ENCODE peak calls at places on chromosomes 12 and 14, in seven cellular contexts. S is mammary epithelial cell, Z is lower lobe of right lung, A is pancreas, I is body of pancreas, D is psoas muscle, O is Panc1. E is an unnamed sample. For H3K9me3, the result is how much of the 10 kb centered on the place peaks cover.

GRCh38 chr12:126076515-126076914 is 1011.3 kb downstream of the AACS start:
- DNase-seq in S (no peak), Z (no peak), A (no peak), I (no peak), D (no peak), O (no peak), E (no peak)

GRCh38 chr14:54086780-54087179 is 130.2 kb upstream of the BMP4 start:
- DNase-seq in S (no peak), Z (no peak), A (no peak), I (no peak), D (no peak), O (no peak), E (no peak)

GRCh38 chr14:95328876-95329503 is 9.3 kb upstream of the CLMN start:
- DNase-seq in S (peak), Z (no peak), A (no peak), I (no peak), D (no peak), O (no peak), E (no peak)

GRCh38 chr14:102575479-102576428 is 16.7 kb upstream of the RCOR1 start:
- DNase-seq in S (no peak), Z (no peak), A (no peak), I (no peak), D (no peak), O (no peak), E (no peak)

GRCh38 chr14:37428954-37429353 is 166.1 kb downstream of the FOXA1 start:
- DNase-seq in S (peak), Z (no peak), A (no peak), I (no peak), D (no peak), O (no peak), E (no peak)

GRCh38 chr12:101498252-101498651 is 23.1 kb downstream of the SPIC start:
- DNase-seq in S (no peak), Z (no peak), A (no peak), I (no peak), D (no peak), O (no peak), E (no peak)

GRCh38 chr14:81455344-81455743 is 55.2 kb upstream of the STON2 start:
- DNase-seq in S (no peak), Z (no peak), A (no peak), I (no peak), D (no peak), O (no peak), E (no peak)

GRCh38 chr12:45289245-45290217 is 73.6 kb downstream of the ANO6 start:
- DNase-seq in S (no peak), Z (no peak), A (no peak), I (no peak), D (no peak), O (no peak), E (no peak)

GRCh38 chr14:55327179-55327578 is 56.0 kb downstream of the FBXO34 start:
- DNase-seq in S (no peak), Z (no peak), A (no peak), I (no peak), D (no peak), O (no peak), E (no peak)

GRCh38 chr14:55194656-55195355 is 3.4 kb upstream of the DLGAP5 start:
- DNase-seq in S (no peak), Z (no peak), A (no peak), I (no peak), D (no peak), O (no peak), E (no peak)

GRCh38 chr12:20268121-20268732 is 100.1 kb upstream of the PDE3A start:
- DNase-seq in S (no peak), Z (no peak), A (no peak), I (no peak), D (no peak), O (no peak), E (no peak)

GRCh38 chr14:56202256-56202655 is 84.0 kb downstream of the PELI2 start:
- DNase-seq in S (no peak), Z (no peak), A (no peak), I (no peak), D (no peak), O (no peak), E (no peak)

GRCh38 chr12:116096874-116097273 is 180.6 kb downstream of the MED13L start:
- DNase-seq in S (no peak), Z (no peak), A (no peak), I (no peak), D (no peak), O (no peak), E (no peak)

GRCh38 chr14:75040959-75041358 is 10.3 kb downstream of the MLH3 start:
- DNase-seq in S (no peak), Z (no peak), A (no peak), I (no peak), D (no peak), O (no peak), E (no peak)

GRCh38 chr12:8950287-8950574 is 786 bp upstream of the M6PR start:
- DNase-seq in S (no peak), Z (no peak), A (no peak), I (no peak), D (no peak), O (no peak), E (no peak)

GRCh38 chr14:21105095-21105494 is 4.2 kb downstream of the TMEM253 start:
- DNase-seq in S (no peak), Z (no peak), A (no peak), I (no peak), D (no peak), O (no peak), E (no peak)

GRCh38 chr12:11555743-11556625 is 93.5 kb upstream of the ETV6 start:
- DNase-seq in S (no peak), Z (no peak), A (no peak), I (no peak), D (no peak), O (no peak), E (no peak)

GRCh38 chr14:102711207-102711606 is 66.0 kb upstream of the TRAF3 start:
- DNase-seq in S (no peak), Z (no peak), A (no peak), I (no peak), D (no peak), O (no peak), E (no peak)

GRCh38 chr14:94524093-94524492 is 14.8 kb upstream of the SERPINA12 start:
- DNase-seq in S (no peak), Z (no peak), A (no peak), I (no peak), D (no peak), O (no peak), E (no peak)

GRCh38 chr12:106519587-106519986 is 63.2 kb upstream of the RFX4 start:
- DNase-seq in S (no peak), Z (no peak), A (no peak), I (no peak), D (no peak), O (no peak), E (no peak)

GRCh38 chr14:96905825-96906224 is 108.6 kb downstream of the VRK1 start:
- DNase-seq in S (no peak), Z (no peak), A (no peak), I (no peak), D (no peak), O (no peak), E (no peak)

GRCh38 chr12:120388711-120389431 is 19.9 kb upstream of the MSI1 start:
- DNase-seq in S (no peak), Z (no peak), A (no peak), I (no peak), D (no peak), O (no peak), E (no peak)

GRCh38 chr12:28114488-28114887 is 75.8 kb upstream of the CCDC91 start:
- DNase-seq in S (peak), Z (no peak), A (no peak), I (no peak), D (no peak), O (peak), E (no peak)

GRCh38 chr14:65115615-65116014 is 13.3 kb upstream of the MAX start:
- DNase-seq in S (no peak), Z (no peak), A (no peak), I (no peak), D (no peak), O (no peak), E (no peak)

GRCh38 chr14:69175130-69175529 is 16.2 kb upstream of the EXD2 start:
- DNase-seq in S (no peak), Z (no peak), A (no peak), I (no peak), D (no peak), O (no peak), E (no peak)

GRCh38 chr14:52987514-52987913 is 36.7 kb upstream of the FERMT2 start:
- DNase-seq in S (no peak), Z (no peak), A (peak), I (peak), D (no peak), O (no peak), E (no peak)

GRCh38 chr14:32986791-32987545 is 48.3 kb downstream of the NPAS3 start:
- DNase-seq in S (no peak), Z (no peak), A (no peak), I (no peak), D (peak), O (no peak), E (no peak)

GRCh38 chr12:26678697-26679660 is 154.0 kb downstream of the ITPR2 start:
- DNase-seq in S (no peak), Z (no peak), A (no peak), I (no peak), D (no peak), O (no peak), E (no peak)

GRCh38 chr12:57840701-57841100 is 5.8 kb downstream of the CTDSP2 start:
- DNase-seq in S (peak), Z (no peak), A (no peak), I (no peak), D (no peak), O (no peak), E (no peak)

GRCh38 chr14:72894623-72895378 is 900 bp upstream of the DPF3 start:
- DNase-seq in S (no peak), Z (no peak), A (no peak), I (peak), D (peak), O (no peak), E (no peak)

GRCh38 chr14:76584271-76584702 is 177.0 kb upstream of the VASH1 start:
- DNase-seq in S (no peak), Z (no peak), A (peak), I (peak), D (no peak), O (no peak), E (no peak)

GRCh38 chr12:104604070-104604994 is 147.6 kb downstream of the CHST11 start:
- DNase-seq in S (peak), Z (peak), A (peak), I (peak), D (peak), O (no peak), E (peak)

GRCh38 chr12:119676022-119676421 is 8.1 kb downstream of the PRKAB1 start:
- DNase-seq in S (no peak), Z (no peak), A (no peak), I (no peak), D (no peak), O (no peak), E (no peak)

GRCh38 chr12:70197362-70197744 is 45.9 kb upstream of the CNOT2 start:
- DNase-seq in S (no peak), Z (no peak), A (no peak), I (no peak), D (no peak), O (no peak), E (no peak)

GRCh38 chr14:24965934-24966593 is 83.9 kb downstream of the STXBP6 start:
- DNase-seq in S (peak), Z (no peak), A (peak), I (peak), D (peak), O (no peak), E (no peak)

GRCh38 chr12:124904306-124905098 is 9.9 kb downstream of the UBC start:
- DNase-seq in S (peak), Z (peak), A (peak), I (peak), D (peak), O (no peak), E (no peak)

GRCh38 chr12:109192358-109192757 is 76.0 kb downstream of the ACACB start:
- DNase-seq in S (peak), Z (no peak), A (no peak), I (no peak), D (no peak), O (no peak), E (no peak)

GRCh38 chr14:64541261-64541970 is 875 bp downstream of the HSPA2 start:
- DNase-seq in S (no peak), Z (peak), A (peak), I (peak), D (no peak), O (no peak), E (peak)

GRCh38 chr12:61095131-61095530 is 1165.1 kb upstream of the USP15 start:
- DNase-seq in S (no peak), Z (no peak), A (no peak), I (no peak), D (no peak), O (no peak), E (no peak)

DNA sequence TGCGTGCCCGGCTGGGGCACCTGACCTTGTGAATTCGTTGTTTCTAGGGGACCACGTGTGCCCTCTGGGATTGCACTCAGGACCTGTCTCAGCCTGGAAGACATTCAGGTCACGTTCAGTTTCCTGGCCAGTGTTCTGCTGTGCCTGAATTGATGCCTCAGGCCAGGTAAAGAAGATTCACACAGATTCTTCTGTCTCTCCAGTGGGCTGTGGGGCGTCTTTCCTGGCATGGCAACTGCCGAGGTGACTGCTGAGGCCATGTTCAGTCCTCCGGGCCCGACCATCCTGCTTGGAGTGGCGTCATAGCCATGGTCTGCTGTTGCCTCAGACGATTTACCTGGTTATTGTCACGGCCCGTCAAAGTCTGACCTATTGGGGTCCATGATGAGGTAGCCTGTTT is 13.5 kb downstream of the ZNF605 start:
- DNase-seq in S (no peak), Z (no peak), A (no peak), I (no peak), D (no peak), O (no peak), E (no peak)
- H3K9me3 ChIP-seq in S (under half), Z (half or more), A (under half), I (under half), D (half or more), O (under half), E (under half)

GRCh38 chr14:104644236-104644635 is 39.7 kb upstream of the TMEM179 start:
- DNase-seq in S (no peak), Z (no peak), A (no peak), I (no peak), D (no peak), O (no peak), E (no peak)
- H3K9me3 ChIP-seq in S (under half), Z (under half), A (under half), I (under half), D (under half), O (under half), E (under half)

DNA sequence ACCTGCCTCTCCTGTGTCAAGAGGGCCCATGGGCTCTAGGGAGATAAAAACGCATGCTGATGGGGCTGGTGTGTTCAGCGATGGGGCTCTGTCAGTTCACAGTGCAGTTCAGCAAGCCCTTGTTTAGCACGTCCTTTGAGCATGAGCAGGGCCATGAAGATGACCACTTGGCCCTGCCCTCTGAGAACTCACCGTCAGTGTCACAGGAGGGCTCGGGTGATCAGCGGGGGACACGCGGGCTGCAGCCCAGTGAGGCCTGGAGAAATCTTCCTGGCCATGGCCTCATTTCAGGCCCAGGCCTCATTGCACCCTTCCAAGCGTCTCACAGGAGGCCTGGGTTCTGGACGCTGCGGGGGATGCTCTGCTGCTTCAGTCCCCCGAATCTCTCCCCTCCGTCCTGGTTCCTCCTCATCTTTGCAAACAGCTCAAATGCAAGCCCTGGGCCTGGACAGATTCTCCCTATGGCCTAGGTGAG is 181.6 kb downstream of the ADGRD1 start:
- DNase-seq in S (no peak), Z (no peak), A (no peak), I (no peak), D (no peak), O (no peak), E (no peak)
- H3K9me3 ChIP-seq in S (under half), Z (under half), A (under half), I (under half), D (under half), O (under half), E (under half)

DNA sequence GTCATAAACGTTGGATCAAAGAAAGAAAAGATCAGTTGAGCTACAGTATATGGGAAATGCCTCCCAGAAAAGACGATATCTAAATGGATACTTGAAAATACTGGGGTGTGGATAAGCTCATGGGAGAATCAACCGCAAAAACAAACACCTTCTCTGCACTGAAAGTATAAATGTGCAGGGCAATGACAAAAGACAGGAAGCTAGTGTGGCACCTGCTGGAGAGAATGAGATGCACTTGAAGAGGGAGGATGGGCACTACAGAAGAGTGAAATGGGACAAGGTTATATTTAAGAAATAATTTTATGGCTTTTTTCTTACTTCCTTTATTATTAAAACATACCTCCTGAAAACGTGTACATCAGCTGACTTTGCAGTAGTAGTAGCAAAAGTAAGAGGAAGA is 153.7 kb downstream of the PRKD1 start:
- DNase-seq in S (no peak), Z (no peak), A (no peak), I (no peak), D (no peak), O (no peak), E (no peak)
- H3K9me3 ChIP-seq in S (under half), Z (under half), A (under half), I (under half), D (under half), O (under half), E (under half)

GRCh38 chr12:34399631-34400422 is 377.5 kb downstream of the ALG10 start:
- DNase-seq in S (no peak), Z (peak), A (peak), I (peak), D (peak), O (no peak), E (peak)

GRCh38 chr12:34398706-34399630 is 376.7 kb downstream of the ALG10 start:
- DNase-seq in S (no peak), Z (peak), A (peak), I (peak), D (peak), O (no peak), E (peak)

GRCh38 chr12:34396861-34397590 is 374.7 kb downstream of the ALG10 start:
- DNase-seq in S (no peak), Z (peak), A (peak), I (peak), D (peak), O (no peak), E (no peak)

GRCh38 chr12:34397591-34398365 is 375.5 kb downstream of the ALG10 start:
- DNase-seq in S (no peak), Z (peak), A (peak), I (peak), D (peak), O (no peak), E (no peak)

DNA sequence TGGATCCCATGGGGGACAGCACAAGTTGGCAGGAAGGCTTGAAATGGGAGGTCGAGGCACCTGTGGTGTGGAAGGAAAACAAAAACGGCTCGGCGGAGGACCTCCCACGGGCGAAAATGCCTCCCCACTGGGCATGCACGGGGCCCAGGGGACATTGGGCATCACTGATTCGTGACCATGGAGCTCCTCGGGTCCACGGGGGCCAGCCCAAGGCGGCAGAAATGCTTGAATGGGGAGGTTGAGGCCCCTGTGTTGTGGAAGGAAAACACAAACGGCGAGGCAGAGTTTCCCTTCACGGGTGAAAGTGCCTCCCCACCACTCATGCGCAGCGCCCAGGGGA is 376.0 kb downstream of the ALG10 start:
- DNase-seq in S (no peak), Z (peak), A (no peak), I (peak), D (peak), O (no peak), E (peak)
- H3K9me3 ChIP-seq in S (under half), Z (under half), A (under half), I (under half), D (under half), O (under half), E (under half)

GRCh38 chr14:98834119-98834518 is 437.9 kb downstream of the BCL11B start:
- DNase-seq in S (peak), Z (no peak), A (no peak), I (no peak), D (no peak), O (no peak), E (no peak)

GRCh38 chr14:98840076-98840475 is 431.9 kb downstream of the BCL11B start:
- DNase-seq in S (no peak), Z (no peak), A (no peak), I (no peak), D (no peak), O (no peak), E (no peak)

GRCh38 chr14:98835825-98836100 is 436.2 kb downstream of the BCL11B start:
- DNase-seq in S (no peak), Z (no peak), A (no peak), I (no peak), D (no peak), O (no peak), E (no peak)

GRCh38 chr14:98840511-98840910 is 431.5 kb downstream of the BCL11B start:
- DNase-seq in S (no peak), Z (no peak), A (no peak), I (no peak), D (no peak), O (no peak), E (no peak)

DNA sequence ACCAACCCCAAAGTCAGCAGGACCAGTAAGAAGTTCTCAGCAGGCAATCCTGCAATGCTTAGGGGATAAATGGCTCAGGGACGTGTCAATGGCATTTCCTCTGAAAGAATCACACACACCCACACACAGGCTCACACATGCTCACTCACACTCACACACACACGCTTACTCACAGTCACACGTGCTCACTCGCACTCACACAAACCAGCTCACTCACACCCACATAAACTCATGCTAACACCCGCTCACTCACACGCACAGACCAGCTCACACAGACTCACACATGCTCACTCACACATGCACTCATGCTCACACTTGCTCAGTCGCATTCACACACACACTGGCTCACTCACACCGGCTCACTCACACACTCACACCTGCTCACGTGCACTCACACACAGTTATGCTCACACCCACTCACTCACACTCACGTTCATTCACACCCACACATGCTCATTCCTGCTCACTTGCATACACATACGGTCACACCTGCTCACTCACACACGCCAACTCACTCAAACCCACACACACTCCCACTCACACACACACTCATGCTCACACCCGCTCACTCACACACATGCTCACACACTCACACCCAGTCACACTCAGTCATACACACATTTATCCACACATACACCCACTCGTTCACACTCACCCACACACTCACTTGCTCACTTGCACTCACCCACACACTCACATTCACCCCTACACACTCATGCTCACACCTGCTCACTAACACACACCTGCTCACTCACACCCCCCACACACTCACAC is 436.8 kb downstream of the BCL11B start:
- DNase-seq in S (no peak), Z (no peak), A (no peak), I (no peak), D (no peak), O (no peak), E (no peak)
- H3K9me3 ChIP-seq in S (under half), Z (under half), A (under half), I (under half), D (under half), O (under half), E (under half)

GRCh38 chr12:49200882-49201594 is 12.2 kb upstream of the TUBA1A start:
- DNase-seq in S (peak), Z (no peak), A (no peak), I (no peak), D (no peak), O (peak), E (no peak)
- H3K9me3 ChIP-seq in S (under half), Z (under half), A (under half), I (under half), D (under half), O (under half), E (under half)

E was measured in T-helper 17 cell.